ENCODE peak calls at places on chromosome X, in four cellular contexts. One of them, this sample, is unnamed.

GRCh38 chrX:123739474-123739873 is 6.6 kb upstream of the THOC2 start:
- DNase-seq in GM23248: no peak
- DNase-seq in GM12878: no peak
- DNase-seq in fibroblast of lung: no peak
- DNase-seq in this sample: no peak

GRCh38 chrX:23668335-23668734 is 1.0 kb downstream of the PRDX4 start:
- DNase-seq in GM12878: peak
- DNase-seq in GM23248: peak
- DNase-seq in fibroblast of lung: no peak
- DNase-seq in this sample: no peak

GRCh38 chrX:107826286-107827136 is 845 bp downstream of the MID2 start:
- DNase-seq in fibroblast of lung: peak
- DNase-seq in GM12878: no peak
- DNase-seq in GM23248: peak
- DNase-seq in this sample: peak

GRCh38 chrX:48569958-48570357 is 4.3 kb upstream of the RBM3 start:
- DNase-seq in GM12878: peak
- DNase-seq in fibroblast of lung: peak
- DNase-seq in GM23248: peak
- DNase-seq in this sample: no peak

GRCh38 chrX:21932277-21932996 is 8.1 kb upstream of the SMS start:
- DNase-seq in fibroblast of lung: peak
- DNase-seq in GM23248: peak
- DNase-seq in GM12878: no peak
- DNase-seq in this sample: no peak

GRCh38 chrX:20329435-20329834 is 62.7 kb upstream of the RPS6KA3 start:
- DNase-seq in GM12878: no peak
- DNase-seq in fibroblast of lung: no peak
- DNase-seq in GM23248: no peak
- DNase-seq in this sample: no peak

GRCh38 chrX:101263766-101264165 is 27.4 kb downstream of the TAF7L start:
- DNase-seq in GM23248: peak
- DNase-seq in GM12878: no peak
- DNase-seq in fibroblast of lung: peak
- DNase-seq in this sample: no peak

GRCh38 chrX:130330706-130331105 is 9.0 kb upstream of the SLC25A14 start:
- DNase-seq in GM12878: peak
- DNase-seq in fibroblast of lung: peak
- DNase-seq in GM23248: peak
- DNase-seq in this sample: peak

GRCh38 chrX:259692-260355 is 21.4 kb upstream of the PLCXD1 start:
- DNase-seq in GM12878: no peak
- DNase-seq in fibroblast of lung: no peak
- DNase-seq in GM23248: no peak
- DNase-seq in this sample: peak

GRCh38 chrX:150036181-150036580 is 97.9 kb upstream of the EOLA2 start:
- DNase-seq in GM23248: peak
- DNase-seq in GM12878: no peak
- DNase-seq in fibroblast of lung: peak
- DNase-seq in this sample: no peak

GRCh38 chrX:112147206-112147605 is 64.6 kb upstream of the TRPC5 start:
- DNase-seq in fibroblast of lung: peak
- DNase-seq in GM12878: no peak
- DNase-seq in GM23248: peak
- DNase-seq in this sample: peak

GRCh38 chrX:115679460-115679859 is 118.5 kb downstream of the PLS3 start:
- DNase-seq in fibroblast of lung: peak
- DNase-seq in GM12878: no peak
- DNase-seq in GM23248: peak
- DNase-seq in this sample: peak

GRCh38 chrX:93874554-93874953 is 200.5 kb downstream of the FAM133A start:
- DNase-seq in GM23248: peak
- DNase-seq in fibroblast of lung: no peak
- DNase-seq in GM12878: no peak
- DNase-seq in this sample: peak

GRCh38 chrX:23959781-23960180 is 52.0 kb downstream of the CXorf58 start:
- DNase-seq in GM23248: no peak
- DNase-seq in fibroblast of lung: no peak
- DNase-seq in GM12878: no peak
- DNase-seq in this sample: no peak

GRCh38 chrX:118286066-118286758 is 59.7 kb upstream of the WDR44 start:
- DNase-seq in GM12878: no peak
- DNase-seq in fibroblast of lung: peak
- DNase-seq in GM23248: no peak
- DNase-seq in this sample: no peak

GRCh38 chrX:9144643-9145290 is 110.8 kb upstream of the FAM9B start:
- DNase-seq in GM23248: peak
- DNase-seq in fibroblast of lung: no peak
- DNase-seq in GM12878: no peak
- DNase-seq in this sample: no peak

GRCh38 chrX:135421537-135421931 is 210 bp upstream of the SMIM10L2A start:
- DNase-seq in GM23248: peak
- DNase-seq in GM12878: peak
- DNase-seq in fibroblast of lung: peak
- DNase-seq in this sample: peak

GRCh38 chrX:134158821-134159512 is 78.0 kb upstream of the CCDC160 start:
- DNase-seq in fibroblast of lung: no peak
- DNase-seq in GM23248: no peak
- DNase-seq in GM12878: no peak
- DNase-seq in this sample: no peak

GRCh38 chrX:42269186-42269585 is 345.8 kb upstream of the CASK start:
- DNase-seq in GM12878: no peak
- DNase-seq in GM23248: peak
- DNase-seq in fibroblast of lung: no peak
- DNase-seq in this sample: no peak

GRCh38 chrX:18949902-18950301 is 34.0 kb downstream of the PHKA2 start:
- DNase-seq in GM23248: no peak
- DNase-seq in fibroblast of lung: no peak
- DNase-seq in GM12878: no peak
- DNase-seq in this sample: no peak

GRCh38 chrX:50165727-50166126 is 35.1 kb downstream of the AKAP4 start:
- DNase-seq in GM12878: no peak
- DNase-seq in fibroblast of lung: no peak
- DNase-seq in GM23248: no peak
- DNase-seq in this sample: no peak

GRCh38 chrX:40005290-40006011 is 92.3 kb downstream of the BCOR start:
- DNase-seq in GM12878: no peak
- DNase-seq in GM23248: no peak
- DNase-seq in fibroblast of lung: no peak
- DNase-seq in this sample: peak

GRCh38 chrX:40008841-40009461 is 88.8 kb downstream of the BCOR start:
- DNase-seq in fibroblast of lung: peak
- DNase-seq in GM12878: no peak
- DNase-seq in GM23248: peak
- DNase-seq in this sample: peak

GRCh38 chrX:40007746-40008705 is 89.7 kb downstream of the BCOR start:
- DNase-seq in GM12878: no peak
- DNase-seq in GM23248: no peak
- DNase-seq in fibroblast of lung: no peak
- DNase-seq in this sample: peak

GRCh38 chrX:40006025-40007017 is 91.4 kb downstream of the BCOR start:
- DNase-seq in fibroblast of lung: peak
- DNase-seq in GM23248: peak
- DNase-seq in GM12878: no peak
- DNase-seq in this sample: peak

DNA sequence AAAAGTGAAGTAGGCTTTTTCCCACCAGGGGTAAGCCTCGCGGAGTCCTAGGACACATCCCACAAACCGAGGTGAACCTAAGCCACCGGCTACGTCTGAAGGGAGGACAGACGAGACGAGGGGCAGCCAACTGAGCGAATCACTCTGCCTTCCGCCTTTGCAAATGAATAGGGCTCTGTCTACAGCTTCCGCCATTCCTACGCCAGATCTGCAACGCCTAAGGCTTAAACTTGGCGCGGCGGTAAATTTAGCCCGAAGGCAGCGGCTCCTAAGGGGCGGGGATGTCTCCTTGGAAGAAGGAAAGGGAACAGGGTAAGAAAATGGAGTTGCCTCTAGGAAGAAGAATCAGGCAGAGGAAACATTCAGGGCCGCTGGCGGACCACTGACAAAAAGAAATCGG is 90.6 kb downstream of the BCOR start:
- DNase-seq in GM23248: peak
- DNase-seq in fibroblast of lung: no peak
- DNase-seq in GM12878: no peak
- DNase-seq in this sample: peak
- TF ChIP-seq EZH2 in GM23248: no peak
- TF ChIP-seq EZH2 in fibroblast of lung: no peak
- TF ChIP-seq EZH2 in GM12878: no peak
- TF ChIP-seq EZH2 in this sample: no peak

DNA sequence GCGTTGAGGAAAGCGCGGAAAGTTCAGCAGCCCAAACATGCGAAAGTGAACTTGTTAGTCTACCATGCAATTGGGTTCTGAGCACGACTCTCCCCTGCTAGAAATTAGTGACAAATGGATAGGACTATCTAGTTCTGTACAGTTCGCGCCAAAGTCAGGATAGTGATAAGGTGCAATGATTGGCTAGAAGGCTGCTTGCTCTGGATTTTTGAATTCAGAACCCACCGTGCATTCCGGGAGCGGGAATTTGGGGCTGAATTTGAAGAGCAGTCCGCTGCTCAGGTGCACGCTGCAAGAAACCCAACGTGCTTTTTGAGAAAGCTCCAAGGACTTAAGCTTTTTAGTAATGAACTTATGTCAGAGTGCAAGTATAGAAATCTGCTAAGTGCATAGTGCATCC is 732 bp upstream of the ESX1 start:
- DNase-seq in GM23248: no peak
- DNase-seq in fibroblast of lung: no peak
- DNase-seq in GM12878: no peak
- DNase-seq in this sample: no peak
- TF ChIP-seq EZH2 in GM23248: no peak
- TF ChIP-seq EZH2 in fibroblast of lung: peak
- TF ChIP-seq EZH2 in GM12878: no peak
- TF ChIP-seq EZH2 in this sample: peak

GRCh38 chrX:104564921-104565703 is 887 bp upstream of the IL1RAPL2 start:
- DNase-seq in fibroblast of lung: no peak
- DNase-seq in GM12878: no peak
- DNase-seq in GM23248: peak
- DNase-seq in this sample: no peak

GRCh38 chrX:104565791-104566687 is at the start of gene IL1RAPL2:
- DNase-seq in fibroblast of lung: peak
- DNase-seq in GM12878: no peak
- DNase-seq in GM23248: peak
- DNase-seq in this sample: peak

GRCh38 chrX:104567506-104567905 is 1.5 kb downstream of the IL1RAPL2 start:
- DNase-seq in GM23248: no peak
- DNase-seq in fibroblast of lung: no peak
- DNase-seq in GM12878: no peak
- DNase-seq in this sample: no peak

GRCh38 chrX:104566921-104567501 is 1.0 kb downstream of the IL1RAPL2 start:
- DNase-seq in fibroblast of lung: no peak
- DNase-seq in GM23248: no peak
- DNase-seq in GM12878: no peak
- DNase-seq in this sample: peak

DNA sequence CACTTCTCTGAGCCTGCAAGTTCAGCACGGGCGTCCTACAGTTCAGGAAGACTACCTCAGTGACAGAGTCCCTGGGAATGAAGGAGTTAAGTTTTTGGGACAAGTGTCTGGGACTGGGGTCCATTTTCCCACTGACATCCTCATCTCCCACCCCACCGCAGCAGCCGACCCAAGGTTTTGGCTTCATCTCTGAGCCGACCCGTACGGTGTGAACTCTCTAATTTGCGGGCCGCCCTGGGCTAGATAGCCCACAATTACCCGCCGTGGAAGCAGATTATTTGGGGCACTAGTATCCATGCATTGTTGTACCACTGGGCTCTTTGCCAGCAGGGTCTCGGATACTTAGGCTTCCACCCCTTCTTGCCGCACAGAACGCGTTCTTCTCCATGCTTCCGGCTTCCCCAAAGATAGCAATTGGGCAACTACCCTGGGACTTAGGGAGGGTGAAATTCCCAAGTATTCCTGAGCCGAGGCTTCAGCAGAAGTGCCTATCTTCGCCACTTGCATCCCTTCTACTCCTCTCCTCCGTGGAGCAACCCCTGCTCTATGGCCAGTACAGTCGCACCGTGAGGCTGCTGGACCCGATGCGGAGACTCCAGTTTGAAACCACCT is 2.4 kb downstream of the IL1RAPL2 start:
- DNase-seq in fibroblast of lung: no peak
- DNase-seq in GM23248: no peak
- DNase-seq in GM12878: no peak
- DNase-seq in this sample: peak
- TF ChIP-seq EZH2 in fibroblast of lung: no peak
- TF ChIP-seq EZH2 in GM23248: no peak
- TF ChIP-seq EZH2 in GM12878: no peak
- TF ChIP-seq EZH2 in this sample: peak

GRCh38 chrX:140503714-140504351 is 1.0 kb downstream of the SOX3 start:
- DNase-seq in GM23248: peak
- DNase-seq in GM12878: no peak
- DNase-seq in fibroblast of lung: peak
- DNase-seq in this sample: peak

GRCh38 chrX:140502491-140503229 is 2.2 kb downstream of the SOX3 start:
- DNase-seq in GM12878: no peak
- DNase-seq in GM23248: peak
- DNase-seq in fibroblast of lung: no peak
- DNase-seq in this sample: peak

GRCh38 chrX:140504371-140505324 is at the start of gene SOX3:
- DNase-seq in fibroblast of lung: no peak
- DNase-seq in GM23248: no peak
- DNase-seq in GM12878: no peak
- DNase-seq in this sample: peak

GRCh38 chrX:140501940-140502468 is 2.9 kb downstream of the SOX3 start:
- DNase-seq in fibroblast of lung: no peak
- DNase-seq in GM23248: no peak
- DNase-seq in GM12878: no peak
- DNase-seq in this sample: peak

DNA sequence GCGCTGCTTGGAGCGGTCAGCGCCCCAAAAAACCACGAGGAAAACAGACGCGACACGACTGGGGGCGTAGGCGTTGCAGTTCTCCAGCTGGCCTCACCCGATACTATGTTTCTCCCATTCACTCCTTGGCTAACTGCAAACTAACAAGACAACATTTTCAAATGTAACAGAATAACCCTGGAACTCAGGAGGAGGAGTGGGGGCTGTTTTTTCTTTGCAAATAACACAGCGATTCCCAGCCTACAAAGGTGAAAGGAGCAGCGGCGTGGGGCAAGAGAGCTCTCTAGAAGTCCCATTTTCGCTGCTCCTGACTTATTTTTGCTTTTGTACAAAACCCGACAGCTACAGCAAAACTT is 1.7 kb downstream of the SOX3 start:
- DNase-seq in fibroblast of lung: no peak
- DNase-seq in GM23248: no peak
- DNase-seq in GM12878: no peak
- DNase-seq in this sample: peak
- TF ChIP-seq EZH2 in fibroblast of lung: peak
- TF ChIP-seq EZH2 in GM23248: peak
- TF ChIP-seq EZH2 in GM12878: no peak
- TF ChIP-seq EZH2 in this sample: no peak